ENCODE peak calls at places on chromosomes 13 and 19, in eight cellular contexts. W is thoracic aorta, X is RWPE2, F is brain microvascular endothelial cell, U is stomach, Q is H9, L is heart right ventricle, M is neural progenitor cell. O is an unnamed sample.

GRCh38 chr13:93847162-93847561 is 620.6 kb downstream of the GPC6 start:
- DNase-seq in U (no peak), M (no peak), F (peak; percentile 77), Q (no peak), X (no peak), L (no peak), W (no peak), O (no peak)

GRCh38 chr19:51342631-51343569 is 961 bp upstream of the VSIG10L start:
- DNase-seq in M (no peak), W (no peak), L (no peak), F (no peak), U (no peak), Q (no peak), X (no peak), O (no peak)

GRCh38 chr13:80873589-80873988 is 532.7 kb upstream of the SPRY2 start:
- DNase-seq in L (no peak), M (no peak), Q (no peak), W (no peak), U (no peak), X (no peak), F (no peak), O (no peak)

GRCh38 chr13:93805736-93806135 is 579.1 kb downstream of the GPC6 start:
- DNase-seq in W (no peak), Q (no peak), U (no peak), L (no peak), F (no peak), X (no peak), M (peak; percentile 66), O (no peak)

GRCh38 chr13:98223741-98224140 is 46.7 kb upstream of the RNF113B start:
- DNase-seq in U (no peak), X (no peak), Q (no peak), L (no peak), F (no peak), W (no peak), M (no peak), O (no peak)

GRCh38 chr13:83881917-83882625 is at the start of gene SLITRK1:
- DNase-seq in U (no peak), F (peak; percentile 41), L (peak; percentile 29), Q (peak; percentile 91), M (peak; percentile 94), W (no peak), X (no peak), O (peak; percentile 44)

GRCh38 chr19:47730910-47731309 is 14.4 kb upstream of the NOP53 start:
- DNase-seq in Q (no peak), L (no peak), F (no peak), W (no peak), X (no peak), U (no peak), M (no peak), O (no peak)

GRCh38 chr13:39512687-39513086 is 90.3 kb downstream of the LHFPL6 start:
- DNase-seq in X (peak; percentile 52), L (no peak), F (no peak), M (no peak), Q (no peak), W (no peak), U (no peak), O (no peak)

GRCh38 chr19:29965529-29965928 is 23.5 kb downstream of the URI1 start:
- DNase-seq in F (no peak), W (no peak), M (no peak), Q (no peak), U (no peak), L (no peak), X (no peak), O (no peak)

GRCh38 chr13:85693889-85694511 is 105.2 kb downstream of the SLITRK6 start:
- DNase-seq in Q (no peak), X (no peak), U (no peak), M (no peak), L (no peak), W (no peak), F (peak; percentile 35), O (no peak)

GRCh38 chr19:28606269-28607032 is 606.5 kb downstream of the UQCRFS1 start:
- DNase-seq in U (no peak), L (no peak), F (no peak), X (no peak), W (no peak), Q (no peak), M (no peak), O (no peak)

GRCh38 chr19:10142701-10143375 is 23.1 kb upstream of the EIF3G start:
- DNase-seq in M (no peak), W (no peak), L (no peak), F (no peak), U (no peak), Q (no peak), X (no peak), O (no peak)

GRCh38 chr19:48283908-48284307 is 14.0 kb downstream of the ZNF114 start:
- DNase-seq in U (no peak), L (no peak), X (no peak), W (no peak), M (no peak), F (peak; percentile 96), Q (no peak), O (no peak)

GRCh38 chr13:21668665-21669599 is 1.9 kb upstream of the FGF9 start:
- DNase-seq in X (no peak), Q (peak; percentile 47), L (no peak), M (peak; percentile 60), U (no peak), F (peak; percentile 7), W (no peak), O (no peak)

GRCh38 chr19:17389957-17390664 is 3.9 kb downstream of the CCDC194 start:
- DNase-seq in Q (no peak), F (no peak), M (no peak), W (no peak), U (no peak), X (no peak), L (no peak), O (no peak)

GRCh38 chr13:102003848-102004570 is 397.8 kb downstream of the FGF14 start:
- DNase-seq in X (no peak), W (no peak), U (no peak), L (no peak), F (peak; percentile 34), Q (no peak), M (no peak), O (no peak)

GRCh38 chr19:413756-414420 is 4.9 kb upstream of the C2CD4C start:
- DNase-seq in L (no peak), U (no peak), Q (no peak), W (no peak), X (no peak), F (no peak), M (no peak), O (no peak)

GRCh38 chr19:15191514-15191913 is 9.3 kb downstream of the NOTCH3 start:
- DNase-seq in M (no peak), L (no peak), Q (no peak), F (no peak), W (no peak), U (no peak), X (no peak), O (no peak)

GRCh38 chr19:41595258-41595889 is 19.4 kb downstream of the CEACAM21 start:
- DNase-seq in L (peak; percentile 38), X (no peak), F (peak; percentile 57), M (peak; percentile 35), Q (peak; percentile 54), W (no peak), U (peak; percentile 53), O (peak; percentile 22)

GRCh38 chr13:72198042-72198441 is 331.0 kb upstream of the DACH1 start:
- DNase-seq in X (no peak), U (no peak), W (no peak), Q (no peak), F (no peak), M (no peak), L (no peak), O (no peak)

GRCh38 chr19:5877869-5878268 is 7.5 kb upstream of the FUT5 start:
- DNase-seq in M (peak; percentile 57), W (no peak), X (no peak), L (no peak), U (no peak), F (no peak), Q (no peak), O (no peak)

GRCh38 chr13:24127116-24127631 is 33.3 kb upstream of the SPATA13 start:
- DNase-seq in Q (no peak), M (no peak), U (peak; percentile 48), L (no peak), W (no peak), F (no peak), X (no peak), O (no peak)

GRCh38 chr19:49474545-49474930 is 523 bp downstream of the FLT3LG start:
- DNase-seq in L (no peak), Q (no peak), X (no peak), M (no peak), F (no peak), U (no peak), W (no peak), O (no peak)
- H3K27ac ChIP-seq in L (peak overlapping the region; percentile 91), Q (no peak overlapping the region), X (peak overlapping the region; percentile 13), M (no peak overlapping the region), F (no peak overlapping the region), U (peak overlapping the region; percentile 59), W (peak overlapping the region; percentile 71), O (peak overlapping the region; percentile 93)

GRCh38 chr19:13097331-13098258 is 5.1 kb downstream of the LYL1 start:
- DNase-seq in M (peak; percentile 49), X (no peak), U (no peak), Q (no peak), L (no peak), F (no peak), W (no peak), O (no peak)
- H3K27ac ChIP-seq in M (no peak overlapping the region), X (no peak overlapping the region), U (peak overlapping the region; percentile 58), Q (no peak overlapping the region), L (peak overlapping the region; percentile 92), F (no peak overlapping the region), W (peak overlapping the region; percentile 47), O (peak overlapping the region; percentile 79)

DNA sequence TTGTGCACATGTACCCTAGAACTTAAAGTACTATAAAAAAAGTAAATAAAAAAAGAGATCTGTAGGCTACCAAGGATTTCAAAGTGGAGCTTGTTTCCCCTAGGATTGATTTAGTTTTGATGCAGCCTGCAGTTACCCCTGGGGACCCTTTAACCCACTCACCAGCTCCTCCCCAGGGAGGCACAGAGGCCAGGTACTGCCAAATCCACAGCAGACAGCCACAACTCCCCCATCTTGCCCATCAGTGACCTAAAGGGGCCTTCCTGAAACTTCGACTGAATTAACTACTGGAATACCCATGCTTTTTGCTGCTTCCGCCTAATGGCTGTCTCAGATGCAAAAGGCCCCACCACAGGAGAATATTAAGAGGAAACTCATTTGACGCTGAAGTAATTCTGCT is 95.1 kb downstream of the FOXO1 start:
- DNase-seq in M (no peak), W (no peak), L (no peak), X (no peak), Q (no peak), U (no peak), F (no peak), O (no peak)
- H3K27ac ChIP-seq in M (no peak overlapping the region), W (no peak overlapping the region), L (no peak overlapping the region), X (no peak overlapping the region), Q (no peak overlapping the region), U (no peak overlapping the region), F (no peak overlapping the region), O (no peak overlapping the region)

GRCh38 chr13:105432408-105432807 is 1103.1 kb downstream of the EFNB2 start:
- DNase-seq in Q (no peak), W (no peak), U (no peak), F (no peak), L (no peak), X (no peak), M (no peak), O (no peak)
- H3K27ac ChIP-seq in Q (no peak overlapping the region), W (no peak overlapping the region), U (no peak overlapping the region), F (no peak overlapping the region), L (no peak overlapping the region), X (no peak overlapping the region), M (no peak overlapping the region), O (no peak overlapping the region)

O was measured in tibial nerve.